ENCODE peak calls at places on chromosomes 2 and 18, in seven cellular contexts. One of them, this sample, is unnamed.

GRCh38 chr18:30403278-30403677 is 639.3 kb downstream of the DSC3 start:
- DNase-seq in A549: no peak
- DNase-seq in PC-3: no peak
- DNase-seq in hepatocyte: no peak
- DNase-seq in esophagus squamous epithelium: no peak
- DNase-seq in body of pancreas: no peak
- DNase-seq in breast epithelium: no peak
- DNase-seq in this sample: no peak

GRCh38 chr2:189347540-189347939 is 93.7 kb upstream of the WDR75 start:
- DNase-seq in A549: peak; percentile 90
- DNase-seq in PC-3: peak; percentile 94
- DNase-seq in hepatocyte: peak; percentile 69
- DNase-seq in esophagus squamous epithelium: no peak
- DNase-seq in body of pancreas: peak; percentile 69
- DNase-seq in breast epithelium: no peak
- DNase-seq in this sample: no peak

GRCh38 chr2:106038598-106039375 is 155.3 kb downstream of the UXS1 start:
- DNase-seq in A549: no peak
- DNase-seq in PC-3: peak; percentile 41
- DNase-seq in hepatocyte: no peak
- DNase-seq in esophagus squamous epithelium: no peak
- DNase-seq in body of pancreas: no peak
- DNase-seq in breast epithelium: no peak
- DNase-seq in this sample: no peak

GRCh38 chr2:132477962-132478361 is 61.4 kb downstream of the GPR39 start:
- DNase-seq in A549: no peak
- DNase-seq in PC-3: no peak
- DNase-seq in hepatocyte: no peak
- DNase-seq in esophagus squamous epithelium: no peak
- DNase-seq in body of pancreas: no peak
- DNase-seq in breast epithelium: no peak
- DNase-seq in this sample: no peak

GRCh38 chr18:22434973-22435608 is 17.4 kb upstream of the CTAGE1 start:
- DNase-seq in A549: peak; percentile 34
- DNase-seq in PC-3: peak; percentile 79
- DNase-seq in hepatocyte: no peak
- DNase-seq in esophagus squamous epithelium: no peak
- DNase-seq in body of pancreas: no peak
- DNase-seq in breast epithelium: no peak
- DNase-seq in this sample: no peak

GRCh38 chr2:26438926-26439325 is 37.2 kb downstream of the DRC1 start:
- DNase-seq in A549: no peak
- DNase-seq in PC-3: no peak
- DNase-seq in hepatocyte: no peak
- DNase-seq in esophagus squamous epithelium: no peak
- DNase-seq in body of pancreas: no peak
- DNase-seq in breast epithelium: no peak
- DNase-seq in this sample: no peak

GRCh38 chr2:240874715-240875227 is 6.1 kb downstream of the AGXT start:
- DNase-seq in A549: no peak
- DNase-seq in PC-3: no peak
- DNase-seq in hepatocyte: no peak
- DNase-seq in esophagus squamous epithelium: no peak
- DNase-seq in body of pancreas: no peak
- DNase-seq in breast epithelium: no peak
- DNase-seq in this sample: peak; percentile 69

GRCh38 chr18:10099539-10100140 is 185.8 kb downstream of the VAPA start:
- DNase-seq in A549: no peak
- DNase-seq in PC-3: no peak
- DNase-seq in hepatocyte: no peak
- DNase-seq in esophagus squamous epithelium: no peak
- DNase-seq in body of pancreas: no peak
- DNase-seq in breast epithelium: no peak
- DNase-seq in this sample: no peak

GRCh38 chr18:9017170-9017899 is 85.2 kb upstream of the NDUFV2 start:
- DNase-seq in A549: peak; percentile 85
- DNase-seq in PC-3: peak; percentile 97
- DNase-seq in hepatocyte: peak; percentile 76
- DNase-seq in esophagus squamous epithelium: peak; percentile 17
- DNase-seq in body of pancreas: peak; percentile 47
- DNase-seq in breast epithelium: peak; percentile 64
- DNase-seq in this sample: peak; percentile 77

GRCh38 chr18:21191596-21192307 is 50.3 kb upstream of the GREB1L start:
- DNase-seq in A549: peak; percentile 67
- DNase-seq in PC-3: peak; percentile 65
- DNase-seq in hepatocyte: peak; percentile 82
- DNase-seq in esophagus squamous epithelium: no peak
- DNase-seq in body of pancreas: peak; percentile 30
- DNase-seq in breast epithelium: peak; percentile 56
- DNase-seq in this sample: no peak

GRCh38 chr2:187614756-187615155 is 60.5 kb upstream of the TFPI start:
- DNase-seq in A549: no peak
- DNase-seq in PC-3: no peak
- DNase-seq in hepatocyte: no peak
- DNase-seq in esophagus squamous epithelium: no peak
- DNase-seq in body of pancreas: no peak
- DNase-seq in breast epithelium: no peak
- DNase-seq in this sample: no peak

GRCh38 chr18:21341141-21341540 is 99.1 kb downstream of the GREB1L start:
- DNase-seq in A549: no peak
- DNase-seq in PC-3: peak; percentile 82
- DNase-seq in hepatocyte: no peak
- DNase-seq in esophagus squamous epithelium: no peak
- DNase-seq in body of pancreas: no peak
- DNase-seq in breast epithelium: no peak
- DNase-seq in this sample: no peak

GRCh38 chr18:45688834-45689233 is 35.1 kb upstream of the SLC14A1 start:
- DNase-seq in A549: no peak
- DNase-seq in PC-3: no peak
- DNase-seq in hepatocyte: no peak
- DNase-seq in esophagus squamous epithelium: no peak
- DNase-seq in body of pancreas: no peak
- DNase-seq in breast epithelium: no peak
- DNase-seq in this sample: peak; percentile 81

GRCh38 chr2:167480986-167481309 is 592.7 kb downstream of the XIRP2 start:
- DNase-seq in A549: no peak
- DNase-seq in PC-3: peak; percentile 12
- DNase-seq in hepatocyte: no peak
- DNase-seq in esophagus squamous epithelium: no peak
- DNase-seq in body of pancreas: no peak
- DNase-seq in breast epithelium: no peak
- DNase-seq in this sample: no peak

GRCh38 chr2:43174368-43175186 is 51.8 kb downstream of the ZFP36L2 start:
- DNase-seq in A549: no peak
- DNase-seq in PC-3: no peak
- DNase-seq in hepatocyte: no peak
- DNase-seq in esophagus squamous epithelium: no peak
- DNase-seq in body of pancreas: peak; percentile 41
- DNase-seq in breast epithelium: no peak
- DNase-seq in this sample: peak; percentile 93

GRCh38 chr2:175880-176800 is 87.7 kb downstream of the SH3YL1 start:
- DNase-seq in A549: no peak
- DNase-seq in PC-3: no peak
- DNase-seq in hepatocyte: peak; percentile 33
- DNase-seq in esophagus squamous epithelium: no peak
- DNase-seq in body of pancreas: no peak
- DNase-seq in breast epithelium: no peak
- DNase-seq in this sample: no peak

GRCh38 chr18:5238371-5238758 is 41.3 kb upstream of the AKAIN1 start:
- DNase-seq in A549: peak; percentile 27
- DNase-seq in PC-3: peak; percentile 11
- DNase-seq in hepatocyte: peak; percentile 87
- DNase-seq in esophagus squamous epithelium: no peak
- DNase-seq in body of pancreas: peak; percentile 85
- DNase-seq in breast epithelium: peak; percentile 52
- DNase-seq in this sample: peak; percentile 91

GRCh38 chr2:234670804-234671203 is 173.9 kb upstream of the ARL4C start:
- DNase-seq in A549: no peak
- DNase-seq in PC-3: no peak
- DNase-seq in hepatocyte: no peak
- DNase-seq in esophagus squamous epithelium: no peak
- DNase-seq in body of pancreas: no peak
- DNase-seq in breast epithelium: no peak
- DNase-seq in this sample: no peak

GRCh38 chr2:172372436-172372835 is 55.0 kb upstream of the ITGA6 start:
- DNase-seq in A549: no peak
- DNase-seq in PC-3: no peak
- DNase-seq in hepatocyte: no peak
- DNase-seq in esophagus squamous epithelium: no peak
- DNase-seq in body of pancreas: no peak
- DNase-seq in breast epithelium: no peak
- DNase-seq in this sample: no peak

GRCh38 chr18:50973367-50974126 is 5.7 kb downstream of the ELAC1 start:
- DNase-seq in A549: peak; percentile 47
- DNase-seq in PC-3: peak; percentile 70
- DNase-seq in hepatocyte: peak; percentile 61
- DNase-seq in esophagus squamous epithelium: no peak
- DNase-seq in body of pancreas: peak; percentile 50
- DNase-seq in breast epithelium: no peak
- DNase-seq in this sample: no peak

GRCh38 chr18:73520229-73520628 is 627.4 kb downstream of the FBXO15 start:
- DNase-seq in A549: peak; percentile 4
- DNase-seq in PC-3: no peak
- DNase-seq in hepatocyte: peak; percentile 29
- DNase-seq in esophagus squamous epithelium: no peak
- DNase-seq in body of pancreas: no peak
- DNase-seq in breast epithelium: no peak
- DNase-seq in this sample: no peak
- TF ChIP-seq CTCF in A549: no peak
- TF ChIP-seq CTCF in PC-3: peak; percentile 36
- TF ChIP-seq CTCF in hepatocyte: peak; percentile 38
- TF ChIP-seq CTCF in esophagus squamous epithelium: no peak
- TF ChIP-seq CTCF in body of pancreas: no peak
- TF ChIP-seq CTCF in breast epithelium: peak; percentile 19
- TF ChIP-seq CTCF in this sample: no peak

GRCh38 chr2:7007846-7008741 is 90.9 kb downstream of the RNF144A start:
- DNase-seq in A549: no peak
- DNase-seq in PC-3: peak; percentile 69
- DNase-seq in hepatocyte: no peak
- DNase-seq in esophagus squamous epithelium: no peak
- DNase-seq in body of pancreas: peak; percentile 91
- DNase-seq in breast epithelium: peak; percentile 83
- DNase-seq in this sample: peak; percentile 90
- H3K4me3 ChIP-seq in A549: no peak overlapping the region
- H3K4me3 ChIP-seq in PC-3: no peak overlapping the region
- H3K4me3 ChIP-seq in hepatocyte: no peak overlapping the region
- H3K4me3 ChIP-seq in esophagus squamous epithelium: no peak overlapping the region
- H3K4me3 ChIP-seq in body of pancreas: no peak overlapping the region
- H3K4me3 ChIP-seq in breast epithelium: no peak overlapping the region
- H3K4me3 ChIP-seq in this sample: no peak overlapping the region

GRCh38 chr18:72768681-72769229 is 99.0 kb downstream of the NETO1 start:
- DNase-seq in A549: no peak
- DNase-seq in PC-3: no peak
- DNase-seq in hepatocyte: no peak
- DNase-seq in esophagus squamous epithelium: no peak
- DNase-seq in body of pancreas: no peak
- DNase-seq in breast epithelium: no peak
- DNase-seq in this sample: no peak
- TF ChIP-seq CTCF in A549: no peak
- TF ChIP-seq CTCF in PC-3: no peak
- TF ChIP-seq CTCF in hepatocyte: peak; percentile 10
- TF ChIP-seq CTCF in esophagus squamous epithelium: no peak
- TF ChIP-seq CTCF in body of pancreas: no peak
- TF ChIP-seq CTCF in breast epithelium: no peak
- TF ChIP-seq CTCF in this sample: no peak

GRCh38 chr18:61554946-61555361 is 221.7 kb downstream of the CDH20 start:
- DNase-seq in A549: no peak
- DNase-seq in PC-3: no peak
- DNase-seq in hepatocyte: no peak
- DNase-seq in esophagus squamous epithelium: no peak
- DNase-seq in body of pancreas: no peak
- DNase-seq in breast epithelium: no peak
- DNase-seq in this sample: no peak

GRCh38 chr18:61556862-61557261 is 223.6 kb downstream of the CDH20 start:
- DNase-seq in A549: no peak
- DNase-seq in PC-3: no peak
- DNase-seq in hepatocyte: no peak
- DNase-seq in esophagus squamous epithelium: no peak
- DNase-seq in body of pancreas: no peak
- DNase-seq in breast epithelium: no peak
- DNase-seq in this sample: no peak

GRCh38 chr18:61551586-61551985 is 218.4 kb downstream of the CDH20 start:
- DNase-seq in A549: peak; percentile 71
- DNase-seq in PC-3: peak; percentile 82
- DNase-seq in hepatocyte: peak; percentile 88
- DNase-seq in esophagus squamous epithelium: no peak
- DNase-seq in body of pancreas: peak; percentile 73
- DNase-seq in breast epithelium: no peak
- DNase-seq in this sample: no peak

GRCh38 chr18:61556316-61556715 is 223.1 kb downstream of the CDH20 start:
- DNase-seq in A549: no peak
- DNase-seq in PC-3: no peak
- DNase-seq in hepatocyte: no peak
- DNase-seq in esophagus squamous epithelium: no peak
- DNase-seq in body of pancreas: no peak
- DNase-seq in breast epithelium: no peak
- DNase-seq in this sample: no peak

DNA sequence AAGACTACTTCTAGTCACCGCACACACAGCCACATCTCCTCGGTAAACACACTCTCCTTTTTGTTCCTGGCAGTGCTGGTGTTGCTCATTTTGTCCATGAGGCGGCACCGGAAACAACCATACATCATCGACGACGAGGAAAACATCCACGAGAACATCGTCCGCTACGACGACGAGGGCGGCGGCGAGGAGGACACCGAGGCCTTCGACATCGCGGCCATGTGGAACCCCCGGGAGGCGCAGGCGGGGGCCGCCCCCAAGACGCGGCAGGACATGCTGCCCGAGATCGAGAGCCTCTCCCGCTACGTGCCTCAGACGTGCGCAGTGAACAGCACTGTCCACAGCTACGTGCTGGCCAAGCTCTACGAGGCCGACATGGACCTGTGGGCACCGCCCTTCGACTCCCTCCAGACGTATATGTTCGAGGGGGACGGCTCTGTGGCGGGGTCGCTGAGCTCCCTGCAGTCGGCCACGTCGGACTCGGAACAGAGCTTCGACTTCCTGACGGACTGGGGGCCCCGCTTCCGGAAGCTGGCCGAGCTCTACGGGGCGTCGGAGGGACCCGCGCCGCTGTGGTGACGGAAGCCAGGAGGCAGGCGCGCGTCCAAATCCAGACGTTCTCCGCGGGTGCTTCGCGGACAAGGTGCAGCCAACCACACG is 221.0 kb downstream of the CDH20 start:
- DNase-seq in A549: no peak
- DNase-seq in PC-3: no peak
- DNase-seq in hepatocyte: no peak
- DNase-seq in esophagus squamous epithelium: no peak
- DNase-seq in body of pancreas: peak; percentile 14
- DNase-seq in breast epithelium: no peak
- DNase-seq in this sample: peak; percentile 78
- H3K4me3 ChIP-seq in A549: no peak overlapping the region
- H3K4me3 ChIP-seq in PC-3: no peak overlapping the region
- H3K4me3 ChIP-seq in hepatocyte: no peak overlapping the region
- H3K4me3 ChIP-seq in esophagus squamous epithelium: no peak overlapping the region
- H3K4me3 ChIP-seq in body of pancreas: no peak overlapping the region
- H3K4me3 ChIP-seq in breast epithelium: no peak overlapping the region
- H3K4me3 ChIP-seq in this sample: peak overlapping the region; percentile 23

GRCh38 chr18:24942144-24942543 is 409.8 kb downstream of the ZNF521 start:
- DNase-seq in A549: no peak
- DNase-seq in PC-3: peak; percentile 12
- DNase-seq in hepatocyte: peak; percentile 12
- DNase-seq in esophagus squamous epithelium: no peak
- DNase-seq in body of pancreas: no peak
- DNase-seq in breast epithelium: no peak
- DNase-seq in this sample: no peak
- TF ChIP-seq CTCF in A549: no peak
- TF ChIP-seq CTCF in PC-3: no peak
- TF ChIP-seq CTCF in hepatocyte: no peak
- TF ChIP-seq CTCF in esophagus squamous epithelium: no peak
- TF ChIP-seq CTCF in body of pancreas: no peak
- TF ChIP-seq CTCF in breast epithelium: no peak
- TF ChIP-seq CTCF in this sample: no peak

GRCh38 chr2:176642074-176642473 is 372.8 kb downstream of the MTX2 start:
- DNase-seq in A549: no peak
- DNase-seq in PC-3: peak; percentile 41
- DNase-seq in hepatocyte: no peak
- DNase-seq in esophagus squamous epithelium: no peak
- DNase-seq in body of pancreas: no peak
- DNase-seq in breast epithelium: no peak
- DNase-seq in this sample: no peak
- H3K4me3 ChIP-seq in A549: no peak overlapping the region
- H3K4me3 ChIP-seq in PC-3: no peak overlapping the region
- H3K4me3 ChIP-seq in hepatocyte: no peak overlapping the region
- H3K4me3 ChIP-seq in esophagus squamous epithelium: no peak overlapping the region
- H3K4me3 ChIP-seq in body of pancreas: no peak overlapping the region
- H3K4me3 ChIP-seq in breast epithelium: no peak overlapping the region
- H3K4me3 ChIP-seq in this sample: no peak overlapping the region